ENCODE peak calls at places on chromosomes 6 and 20, in eight cellular contexts. D, T, H, A, E, X, Z and N are unnamed samples.

GRCh38 chr20:1856419-1856818 is 38.8 kb upstream of the SIRPA start:
- DNase-seq in T (no peak), E (no peak), A (no peak), Z (no peak), D (no peak), H (no peak), X (no peak), N (no peak)

GRCh38 chr20:9070304-9070703 is 1.4 kb downstream of the PLCB4 start:
- DNase-seq in T (no peak), Z (no peak), H (no peak), D (no peak), X (no peak), A (no peak), E (no peak), N (no peak)

GRCh38 chr20:62512812-62513211 is 37.0 kb upstream of the GATA5 start:
- DNase-seq in Z (no peak), A (no peak), X (no peak), H (no peak), E (no peak), D (no peak), T (no peak), N (no peak)

GRCh38 chr20:38878798-38879197 is 47.4 kb upstream of the FAM83D start:
- DNase-seq in H (no peak), X (no peak), E (peak), Z (no peak), A (no peak), T (no peak), D (no peak), N (no peak)

GRCh38 chr20:37290158-37290810 is 829 bp downstream of the MANBAL start:
- DNase-seq in H (no peak), Z (no peak), D (no peak), T (no peak), E (no peak), X (no peak), A (no peak), N (no peak)

GRCh38 chr6:151962246-151962846 is 154.9 kb downstream of the ESR1 start:
- DNase-seq in H (no peak), T (no peak), X (no peak), A (no peak), E (peak), D (no peak), Z (no peak), N (no peak)

GRCh38 chr6:170007468-170008240 is 256.2 kb downstream of the ERMARD start:
- DNase-seq in Z (peak), X (no peak), H (no peak), E (no peak), D (peak), A (no peak), T (no peak), N (no peak)

GRCh38 chr6:70221025-70221714 is 81.7 kb downstream of the COL9A1 start:
- DNase-seq in D (no peak), A (no peak), E (peak), Z (peak), T (no peak), X (no peak), H (no peak), N (no peak)

GRCh38 chr6:14542670-14543366 is 425.2 kb downstream of the CD83 start:
- DNase-seq in H (peak), D (peak), X (peak), Z (no peak), E (peak), A (no peak), T (no peak), N (no peak)

GRCh38 chr20:61271273-61272221 is 19.5 kb downstream of the CDH4 start:
- DNase-seq in Z (peak), T (no peak), H (no peak), D (no peak), X (no peak), E (no peak), A (no peak), N (no peak)

GRCh38 chr6:39929733-39930461 is 4.4 kb downstream of the MOCS1 start:
- DNase-seq in T (no peak), X (no peak), D (no peak), Z (no peak), H (no peak), E (no peak), A (no peak), N (peak)

GRCh38 chr20:9507544-9508239 is 6.7 kb upstream of the LAMP5 start:
- DNase-seq in H (no peak), A (no peak), T (no peak), D (no peak), Z (no peak), E (no peak), X (no peak), N (no peak)

GRCh38 chr6:51618563-51618962 is 468.9 kb downstream of the PKHD1 start:
- DNase-seq in A (no peak), E (no peak), H (no peak), Z (no peak), D (no peak), T (no peak), X (no peak), N (no peak)

GRCh38 chr20:4681971-4682370 is 39.7 kb upstream of the PRND start:
- DNase-seq in A (no peak), X (no peak), H (no peak), T (no peak), Z (no peak), D (no peak), E (no peak), N (no peak)